ENCODE peak calls at places on chromosomes 6 and 20, in nine cellular contexts. O, U, M, G, C, X, K, Z and B are unnamed samples.

GRCh38 chr6:10949579-10950490 is 63.0 kb downstream of the SYCP2L start:
- DNase-seq in G (no peak), K (no peak), U (no peak), X (no peak), M (no peak), Z (no peak), O (no peak), C (no peak), B (no peak)

GRCh38 chr6:130676077-130676772 is 151.0 kb upstream of the SMLR1 start:
- DNase-seq in G (no peak), C (peak; percentile 25), O (no peak), M (no peak), Z (no peak), X (no peak), U (peak; percentile 7), K (no peak), B (no peak)

GRCh38 chr6:73308712-73309533 is 45.2 kb downstream of the DPPA5 start:
- DNase-seq in Z (no peak), M (no peak), X (no peak), C (peak; percentile 54), O (no peak), K (no peak), G (no peak), U (no peak), B (peak; percentile 54)

GRCh38 chr6:7108964-7109836 is 1.4 kb downstream of the RREB1 start:
- DNase-seq in C (peak; percentile 52), X (peak; percentile 35), K (no peak), U (peak; percentile 87), M (peak; percentile 70), Z (no peak), O (peak; percentile 31), G (no peak), B (peak; percentile 63)

GRCh38 chr6:16961577-16961976 is 140.3 kb upstream of the STMND1 start:
- DNase-seq in K (no peak), G (no peak), M (no peak), C (no peak), X (no peak), O (no peak), U (peak; percentile 32), Z (no peak), B (no peak)

GRCh38 chr20:52454660-52455059 is 263.1 kb upstream of the ZFP64 start:
- DNase-seq in O (no peak), X (no peak), C (no peak), Z (no peak), G (no peak), M (no peak), U (peak; percentile 31), K (no peak), B (no peak)

GRCh38 chr6:150263765-150264415 is 104.9 kb upstream of the IYD start:
- DNase-seq in K (no peak), M (no peak), G (no peak), X (no peak), Z (no peak), O (no peak), U (no peak), C (no peak), B (no peak)

GRCh38 chr20:38369387-38369786 is 23.1 kb downstream of the LBP start:
- DNase-seq in G (no peak), Z (no peak), X (no peak), O (no peak), C (peak; percentile 63), K (no peak), M (no peak), U (peak; percentile 34), B (no peak)

GRCh38 chr6:95577317-95578105 is at the start of gene MANEA:
- DNase-seq in O (peak; percentile 80), U (peak; percentile 83), C (peak; percentile 88), M (peak; percentile 85), G (peak; percentile 68), Z (peak; percentile 55), X (peak; percentile 46), K (peak; percentile 84), B (peak; percentile 90)

GRCh38 chr6:43503443-43503842 is 6.7 kb downstream of the LRRC73 start:
- DNase-seq in K (no peak), C (no peak), Z (no peak), O (no peak), M (no peak), U (no peak), G (no peak), X (no peak), B (no peak)

GRCh38 chr20:54625497-54625896 is 150.1 kb downstream of the DOK5 start:
- DNase-seq in U (no peak), M (no peak), O (no peak), G (no peak), K (no peak), X (no peak), Z (no peak), C (no peak), B (no peak)

GRCh38 chr20:46122071-46122470 is 4.0 kb downstream of the CD40 start:
- DNase-seq in M (no peak), C (no peak), U (peak; percentile 74), X (no peak), G (no peak), Z (no peak), O (no peak), K (no peak), B (no peak)

GRCh38 chr20:33526769-33527168 is 36.9 kb downstream of the CBFA2T2 start:
- DNase-seq in C (no peak), Z (no peak), X (no peak), U (no peak), O (no peak), G (no peak), K (no peak), M (no peak), B (no peak)

GRCh38 chr20:63697868-63698545 is 1.6 kb downstream of the TNFRSF6B start:
- DNase-seq in C (peak; percentile 55), M (peak; percentile 30), X (no peak), G (no peak), O (no peak), U (no peak), Z (no peak), K (no peak), B (no peak)

GRCh38 chr20:51403465-51404220 is 138.9 kb downstream of the NFATC2 start:
- DNase-seq in G (no peak), O (no peak), K (no peak), X (no peak), U (no peak), Z (no peak), M (no peak), C (no peak), B (no peak)

GRCh38 chr6:132818404-132819359 is 4.3 kb downstream of the RPS12 start:
- DNase-seq in C (no peak), G (no peak), X (no peak), M (no peak), U (peak; percentile 15), K (no peak), Z (no peak), O (no peak), B (no peak)

GRCh38 chr6:39263299-39264037 is 34.2 kb upstream of the KCNK5 start:
- DNase-seq in Z (no peak), G (no peak), X (no peak), U (no peak), C (peak; percentile 53), O (no peak), M (no peak), K (no peak), B (no peak)

GRCh38 chr6:154868143-154868594 is 126.9 kb upstream of the TIAM2 start:
- DNase-seq in K (no peak), U (peak; percentile 69), X (peak; percentile 37), Z (no peak), M (no peak), C (peak; percentile 45), G (no peak), O (no peak), B (no peak)

GRCh38 chr20:48928832-48929725 is 7.6 kb downstream of the ARFGEF2 start:
- DNase-seq in C (no peak), Z (no peak), G (no peak), K (no peak), O (no peak), X (peak; percentile 46), U (peak; percentile 72), M (no peak), B (no peak)

GRCh38 chr6:136534268-136534667 is 16.0 kb downstream of the MAP7 start:
- DNase-seq in K (no peak), M (no peak), Z (no peak), C (no peak), U (no peak), X (no peak), O (no peak), G (no peak), B (no peak)